ENCODE peak calls at places on chromosomes 6 and 20, in six cellular contexts. K, A, T, J, Y and M are unnamed samples.

GRCh38 chr20:1430004-1430451 is 36.6 kb downstream of the NSFL1C start:
- DNase-seq in T (no peak), J (peak), Y (peak), K (no peak), A (no peak), M (no peak)

GRCh38 chr6:14200047-14200446 is 82.5 kb downstream of the CD83 start:
- DNase-seq in K (no peak), T (no peak), Y (no peak), J (no peak), A (no peak), M (no peak)

GRCh38 chr6:15539722-15540270 is 123.0 kb downstream of the DTNBP1 start:
- DNase-seq in Y (no peak), A (no peak), K (no peak), J (no peak), T (no peak), M (no peak)

GRCh38 chr6:33583591-33584155 is 3.6 kb upstream of the BAK1 start:
- DNase-seq in T (no peak), Y (no peak), J (no peak), K (no peak), A (no peak), M (no peak)

GRCh38 chr6:157607317-157608109 is 215.5 kb upstream of the SNX9 start:
- DNase-seq in K (no peak), Y (no peak), A (no peak), T (no peak), J (no peak), M (peak)

GRCh38 chr6:38187285-38187684 is 367.8 kb downstream of the ZFAND3 start:
- DNase-seq in A (no peak), J (no peak), Y (no peak), T (no peak), K (no peak), M (peak)

GRCh38 chr20:46973801-46974200 is 79.2 kb downstream of the EYA2 start:
- DNase-seq in Y (no peak), T (no peak), J (no peak), K (no peak), A (no peak), M (no peak)

GRCh38 chr6:163688971-163689370 is 274.5 kb downstream of the QKI start:
- DNase-seq in Y (no peak), K (no peak), J (no peak), A (no peak), T (no peak), M (no peak)

GRCh38 chr6:125611573-125612399 is 137.6 kb upstream of the HEY2 start:
- DNase-seq in K (no peak), J (no peak), T (no peak), A (no peak), Y (no peak), M (no peak)

GRCh38 chr6:52511572-52512151 is 65.2 kb downstream of the TRAM2 start:
- DNase-seq in A (no peak), J (no peak), T (no peak), K (no peak), Y (no peak), M (no peak)

GRCh38 chr20:36862857-36863668 is 12.9 kb upstream of the TLDC2 start:
- DNase-seq in K (no peak), Y (no peak), A (no peak), J (peak), T (no peak), M (no peak)

GRCh38 chr20:5150226-5151076 is 23.6 kb downstream of the CDS2 start:
- DNase-seq in A (no peak), J (no peak), K (no peak), Y (no peak), T (no peak), M (no peak)

GRCh38 chr6:154543638-154544037 is 33.2 kb upstream of the CNKSR3 start:
- DNase-seq in A (no peak), J (no peak), Y (no peak), T (no peak), K (no peak), M (no peak)

GRCh38 chr6:77341058-77341986 is 122.0 kb downstream of the HTR1B start:
- DNase-seq in K (no peak), J (no peak), T (no peak), Y (no peak), A (no peak), M (no peak)

GRCh38 chr6:76814496-76815458 is 648.5 kb downstream of the HTR1B start:
- DNase-seq in K (no peak), Y (no peak), A (no peak), T (no peak), J (no peak), M (no peak)

GRCh38 chr6:119979862-119980261 is 630.3 kb upstream of the MAN1A1 start:
- DNase-seq in Y (no peak), J (no peak), K (no peak), T (no peak), A (no peak), M (no peak)

GRCh38 chr6:150256618-150257272 is 112.1 kb upstream of the IYD start:
- DNase-seq in A (peak), Y (no peak), J (peak), T (no peak), K (no peak), M (no peak)

GRCh38 chr20:44215125-44215524 is 4.6 kb upstream of the OSER1 start:
- DNase-seq in J (peak), T (peak), A (peak), K (peak), Y (peak), M (peak)

GRCh38 chr20:47164076-47164634 is 192.3 kb downstream of the ZMYND8 start:
- DNase-seq in A (no peak), K (no peak), T (no peak), Y (no peak), J (no peak), M (peak)

GRCh38 chr6:162485464-162485863 is 242.1 kb downstream of the PRKN start:
- DNase-seq in K (no peak), T (no peak), A (no peak), Y (no peak), J (no peak), M (no peak)

GRCh38 chr20:8116067-8116811 is 15.8 kb upstream of the PLCB1 start:
- DNase-seq in K (no peak), Y (peak), J (peak), T (no peak), A (no peak), M (no peak)

GRCh38 chr20:51383891-51384510 is 158.5 kb downstream of the NFATC2 start:
- DNase-seq in A (no peak), Y (no peak), T (no peak), J (no peak), K (no peak), M (no peak)

GRCh38 chr20:24146231-24146634 is 157.7 kb upstream of the GGTLC1 start:
- DNase-seq in J (no peak), K (no peak), Y (no peak), T (no peak), A (no peak), M (no peak)

GRCh38 chr6:89287351-89288028 is 27.6 kb downstream of the GABRR2 start:
- DNase-seq in Y (no peak), A (no peak), T (no peak), K (no peak), J (no peak), M (no peak)

GRCh38 chr6:46254946-46255345 is 84.2 kb upstream of the ENPP5 start:
- DNase-seq in J (no peak), K (no peak), Y (no peak), A (no peak), T (no peak), M (no peak)

GRCh38 chr6:132204606-132205005 is 196.7 kb downstream of the MOXD1 start:
- DNase-seq in Y (no peak), K (no peak), T (no peak), A (no peak), J (no peak), M (no peak)

GRCh38 chr6:42569102-42570028 is 5.5 kb downstream of the UBR2 start:
- DNase-seq in Y (peak), K (no peak), T (no peak), A (peak), J (peak), M (no peak)

GRCh38 chr20:37968726-37969401 is 64.4 kb downstream of the TTI1 start:
- DNase-seq in T (no peak), Y (no peak), J (peak), K (no peak), A (no peak), M (no peak)

GRCh38 chr6:140774080-140774505 is 1358.6 kb upstream of the GJE1 start:
- DNase-seq in J (peak), T (no peak), Y (peak), A (peak), K (no peak), M (no peak)

GRCh38 chr6:144578385-144579350 is 293.5 kb downstream of the UTRN start:
- DNase-seq in K (no peak), T (no peak), Y (no peak), J (no peak), A (peak), M (no peak)

GRCh38 chr6:148528292-148528691 is 185.7 kb downstream of the SASH1 start:
- DNase-seq in A (no peak), T (no peak), K (no peak), Y (no peak), J (no peak), M (no peak)